ENCODE peak calls at places on chromosome 11, in eight cellular contexts. L is fibroblast of pulmonary artery, Q is hypothalamus, Z is ecto neural progenitor cell, B is fibroblast of mammary gland, A is skeletal muscle cell, F is tibial nerve, N is kidney epithelial cell. W is an unnamed sample.
A peak's percentile ranks its signal among the peaks of the same experiment; 100 is the strongest.

GRCh38 chr11:14306481-14306880 is 52.5 kb downstream of the RRAS2 start:
- DNase-seq in Z (no peak), N (no peak), F (no peak), B (no peak), Q (no peak), L (no peak), A (no peak), W (no peak)

GRCh38 chr11:68351450-68352275 is 39.3 kb downstream of the LRP5 start:
- DNase-seq in A (no peak), F (no peak), B (no peak), Q (no peak), L (no peak), N (no peak), Z (no peak), W (no peak)

GRCh38 chr11:104897891-104898684 is at the start of gene CASP12:
- DNase-seq in L (peak; percentile 27), Q (no peak), Z (no peak), F (no peak), A (no peak), B (no peak), N (no peak), W (no peak)

GRCh38 chr11:126403658-126404057 is 48.2 kb downstream of the ST3GAL4 start:
- DNase-seq in Z (no peak), B (no peak), Q (no peak), L (no peak), A (no peak), F (no peak), N (no peak), W (no peak)

GRCh38 chr11:105489431-105489830 is 120.4 kb upstream of the GRIA4 start:
- DNase-seq in A (no peak), L (peak; percentile 35), F (no peak), Z (peak; percentile 67), B (no peak), N (no peak), Q (no peak), W (no peak)

GRCh38 chr11:64722141-64723050 is 601 bp downstream of the NRXN2 start:
- DNase-seq in F (no peak), N (no peak), Z (peak; percentile 54), B (no peak), L (no peak), Q (no peak), A (no peak), W (no peak)

GRCh38 chr11:14898286-14899086 is 6.5 kb upstream of the CYP2R1 start:
- DNase-seq in L (no peak), N (no peak), Q (no peak), A (no peak), Z (no peak), F (no peak), B (no peak), W (no peak)

GRCh38 chr11:104609766-104610165 is 288.5 kb downstream of the CASP12 start:
- DNase-seq in Q (no peak), L (no peak), N (no peak), F (no peak), A (no peak), B (no peak), Z (no peak), W (no peak)

GRCh38 chr11:57131080-57131790 is 50.5 kb upstream of the LRRC55 start:
- DNase-seq in Q (no peak), Z (peak; percentile 75), B (peak; percentile 24), A (no peak), F (peak; percentile 13), N (no peak), L (peak; percentile 34), W (no peak)

GRCh38 chr11:132039521-132039920 is 669.1 kb downstream of the NTM start:
- DNase-seq in L (no peak), N (no peak), Q (no peak), F (no peak), B (no peak), A (no peak), Z (no peak), W (no peak)

GRCh38 chr11:10476927-10477689 is 22.0 kb downstream of the AMPD3 start:
- DNase-seq in L (no peak), Z (no peak), B (no peak), A (no peak), N (no peak), Q (no peak), F (no peak), W (no peak)

GRCh38 chr11:2512431-2513407 is 67.9 kb downstream of the KCNQ1 start:
- DNase-seq in B (no peak), F (no peak), Z (peak; percentile 39), N (no peak), A (no peak), Q (no peak), L (no peak), W (no peak)

GRCh38 chr11:6755303-6755952 is 16.3 kb downstream of the OR2AG2 start:
- DNase-seq in N (no peak), B (peak; percentile 43), F (peak; percentile 34), Z (peak; percentile 52), L (peak; percentile 63), A (no peak), Q (peak; percentile 36), W (no peak)

GRCh38 chr11:112785104-112785503 is 176.1 kb upstream of the NCAM1 start:
- DNase-seq in A (no peak), Z (no peak), B (peak; percentile 25), N (no peak), Q (no peak), F (no peak), L (peak; percentile 75), W (no peak)

GRCh38 chr11:120057595-120058581 is 80.0 kb downstream of the TRIM29 start:
- DNase-seq in A (no peak), L (peak; percentile 10), F (no peak), B (peak; percentile 21), N (no peak), Q (no peak), Z (peak; percentile 60), W (no peak)

GRCh38 chr11:46418751-46419150 is 27.2 kb upstream of the CHRM4 start:
- DNase-seq in L (no peak), B (no peak), F (no peak), N (no peak), Q (peak; percentile 18), Z (no peak), A (no peak), W (no peak)

GRCh38 chr11:87097582-87097981 is 59.8 kb downstream of the TMEM135 start:
- DNase-seq in L (peak; percentile 50), F (no peak), B (peak; percentile 31), Z (peak; percentile 52), A (no peak), N (no peak), Q (no peak), W (no peak)

GRCh38 chr11:111388842-111389241 is 9.8 kb upstream of the POU2AF1 start:
- DNase-seq in A (no peak), Q (no peak), L (no peak), B (no peak), Z (no peak), F (no peak), N (no peak), W (no peak)

W was measured in AG09319.